ENCODE peak calls at places on chromosomes 1 and 21, in four cellular contexts. D, V, I and R are unnamed samples.
A peak's percentile ranks its signal among the peaks of the same experiment; 100 is the strongest.

GRCh38 chr1:192545781-192546521 is 29.6 kb upstream of the RGS1 start:
- DNase-seq in D (no peak), I (no peak), V (no peak), R (no peak)

GRCh38 chr1:231039161-231040018 is 664 bp downstream of the FAM89A start:
- DNase-seq in D (no peak), V (peak; percentile 19), I (peak; percentile 26), R (peak; percentile 55)

GRCh38 chr1:169874229-169874628 is 19.5 kb downstream of the SCYL3 start:
- DNase-seq in V (no peak), D (peak; percentile 45), I (peak; percentile 47), R (no peak)

GRCh38 chr1:236108027-236108648 is 34.2 kb upstream of the GPR137B start:
- DNase-seq in I (peak; percentile 30), D (no peak), V (no peak), R (no peak)

GRCh38 chr1:156750932-156751723 is at the start of gene HDGF:
- DNase-seq in I (peak; percentile 42), V (peak; percentile 32), D (no peak), R (no peak)

GRCh38 chr21:15326032-15326867 is 261.4 kb upstream of the NRIP1 start:
- DNase-seq in V (no peak), D (no peak), I (no peak), R (no peak)

GRCh38 chr1:167455786-167456446 is 62.4 kb downstream of the CD247 start:
- DNase-seq in D (no peak), I (no peak), V (no peak), R (no peak)

GRCh38 chr21:34835526-34835925 is 166.7 kb downstream of the CLIC6 start:
- DNase-seq in V (no peak), I (no peak), D (no peak), R (no peak)

GRCh38 chr1:9903801-9904527 is 6.1 kb downstream of the CTNNBIP1 start:
- DNase-seq in V (no peak), D (no peak), I (no peak), R (no peak)

GRCh38 chr1:147717051-147717705 is 43.2 kb downstream of the GJA5 start:
- DNase-seq in D (no peak), V (no peak), I (peak; percentile 91), R (peak; percentile 88)

GRCh38 chr1:203306089-203306969 is 1.0 kb downstream of the BTG2 start:
- DNase-seq in V (peak; percentile 71), D (no peak), I (peak; percentile 94), R (peak; percentile 93)

GRCh38 chr1:44929556-44929955 is 56.8 kb downstream of the EIF2B3 start:
- DNase-seq in D (no peak), V (no peak), I (no peak), R (no peak)

GRCh38 chr1:38029081-38029681 is 16.6 kb downstream of the UTP11 start:
- DNase-seq in D (no peak), V (no peak), I (no peak), R (no peak)

GRCh38 chr1:221902961-221903360 is 161.1 kb upstream of the DUSP10 start:
- DNase-seq in I (no peak), D (no peak), V (no peak), R (no peak)

GRCh38 chr1:67759692-67760029 is 73.6 kb downstream of the GNG12 start:
- DNase-seq in V (no peak), I (peak; percentile 14), D (no peak), R (no peak)

GRCh38 chr1:20405893-20406604 is 80.0 kb downstream of the CAMK2N1 start:
- DNase-seq in V (peak; percentile 23), D (no peak), I (no peak), R (no peak)

GRCh38 chr21:42195378-42196031 is 23.4 kb upstream of the ABCG1 start:
- DNase-seq in V (no peak), I (no peak), D (peak; percentile 10), R (no peak)

GRCh38 chr1:7549693-7550161 is 221.4 kb upstream of the VAMP3 start:
- DNase-seq in V (no peak), I (peak; percentile 73), D (no peak), R (peak; percentile 41)

GRCh38 chr21:44291078-44291935 is 5.6 kb downstream of the AIRE start:
- DNase-seq in D (no peak), I (no peak), V (no peak), R (no peak)

GRCh38 chr1:90720137-90720636 is 3.1 kb upstream of the BARHL2 start:
- DNase-seq in D (no peak), V (no peak), I (no peak), R (no peak)

GRCh38 chr1:76281306-76281705 is 206.8 kb downstream of the ST6GALNAC3 start:
- DNase-seq in D (no peak), V (no peak), I (no peak), R (no peak)

GRCh38 chr1:37952738-37953137 is 5.9 kb upstream of the INPP5B start:
- DNase-seq in V (no peak), I (no peak), D (no peak), R (no peak)

GRCh38 chr1:7781923-7782495 is 2.1 kb upstream of the PER3 start:
- DNase-seq in I (no peak), V (peak; percentile 25), D (no peak), R (no peak)

GRCh38 chr21:45799765-45800338 is 156.3 kb downstream of the PCBP3 start:
- DNase-seq in D (no peak), I (no peak), V (no peak), R (no peak)

GRCh38 chr1:8182034-8182761 is 135.7 kb upstream of the SLC45A1 start:
- DNase-seq in I (peak; percentile 98), V (no peak), D (no peak), R (peak; percentile 85)

GRCh38 chr1:55259906-55260608 is 44.9 kb upstream of the USP24 start:
- DNase-seq in V (peak; percentile 78), D (no peak), I (no peak), R (no peak)
- H3K27ac ChIP-seq in V (no peak overlapping the region), D (no peak overlapping the region), I (no peak overlapping the region), R (no peak overlapping the region)

DNA sequence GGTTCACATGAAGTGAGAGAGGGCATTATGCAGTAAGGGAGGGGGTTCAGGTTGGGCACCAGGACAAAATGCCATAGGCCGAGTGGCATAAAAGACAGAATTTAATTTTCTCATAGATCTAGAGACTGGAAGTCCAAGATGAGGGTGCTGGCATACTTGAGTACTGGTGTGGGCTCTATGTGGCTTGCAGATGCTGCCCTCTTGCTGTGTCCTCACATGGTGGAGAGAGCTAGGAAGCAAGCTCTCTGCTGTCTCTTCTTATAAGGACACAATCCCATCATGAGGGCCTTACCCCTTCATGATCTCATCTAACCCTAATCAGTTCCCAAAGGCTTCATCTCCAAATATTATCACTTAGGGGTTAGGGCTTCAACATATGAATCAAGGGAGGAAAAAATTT is 64.6 kb downstream of the PLPPR5 start:
- DNase-seq in I (no peak), D (no peak), V (no peak), R (no peak)
- TF ChIP-seq CTCF in I (peak; percentile 13), D (no peak), V (no peak), R (no peak)

GRCh38 chr1:1778827-1779675 is 781 bp upstream of the NADK start:
- DNase-seq in D (no peak), V (peak; percentile 97), I (peak; percentile 75), R (peak; percentile 81)

GRCh38 chr1:1781526-1781903 is 3.2 kb upstream of the NADK start:
- DNase-seq in I (no peak), D (no peak), V (no peak), R (no peak)

GRCh38 chr1:1777950-1778826 is at the start of gene NADK:
- DNase-seq in D (no peak), I (peak; percentile 53), V (peak; percentile 56), R (peak; percentile 71)

GRCh38 chr1:1780598-1781525 is 2.6 kb upstream of the NADK start:
- DNase-seq in I (no peak), D (no peak), V (no peak), R (peak; percentile 28)

GRCh38 chr1:1779691-1780597 is 1.7 kb upstream of the NADK start:
- DNase-seq in D (no peak), V (peak; percentile 85), I (peak; percentile 46), R (no peak)
- H3K27ac ChIP-seq in D (no peak overlapping the region), V (peak overlapping the region; percentile 94), I (no peak overlapping the region), R (peak overlapping the region; percentile 91)

DNA sequence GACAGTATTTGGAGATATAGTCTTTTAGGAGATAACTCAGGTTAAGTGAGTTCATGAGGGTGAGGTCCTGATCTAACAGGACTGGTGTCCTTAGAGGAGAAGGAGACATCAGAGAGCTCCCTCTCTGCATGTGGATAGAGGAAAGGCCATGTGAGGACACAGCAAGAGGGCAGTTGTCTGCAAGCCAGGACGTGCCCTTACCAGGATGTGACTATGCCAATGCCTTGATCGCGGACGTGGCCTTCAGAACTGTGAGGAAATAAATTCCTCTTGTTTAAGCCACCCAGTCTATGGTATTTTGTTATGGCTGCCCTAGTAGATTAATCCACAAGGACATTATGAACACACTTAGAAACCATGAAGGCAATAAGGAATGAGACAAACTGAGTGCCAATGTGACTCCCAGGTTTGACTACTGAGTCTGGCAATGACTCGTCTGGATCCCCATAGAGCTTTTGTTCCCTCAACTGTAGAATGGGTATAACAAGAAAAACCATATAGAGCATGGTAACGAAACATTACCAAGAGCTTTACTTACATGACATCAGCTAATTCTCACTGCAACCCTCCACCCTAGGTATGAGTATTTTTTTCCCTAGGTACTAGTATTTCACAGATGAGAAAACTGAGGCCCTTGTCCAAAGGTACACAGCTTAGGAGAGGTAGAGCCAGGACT is 6.5 kb downstream of the URB1 start:
- DNase-seq in D (no peak), V (no peak), I (peak; percentile 85), R (peak; percentile 55)
- TF ChIP-seq CTCF in D (no peak), V (no peak), I (no peak), R (no peak)